ENCODE peak calls at places on chromosomes 7 and 10, in four cellular contexts. S is ascending aorta, H is heart right ventricle, D is hepatocyte. N is an unnamed sample.

GRCh38 chr7:141039366-141039765 is 24.6 kb upstream of the MRPS33 start:
- DNase-seq in S (no peak), H (no peak), D (no peak), N (no peak)

GRCh38 chr7:28542410-28542809 is 130.1 kb downstream of the CREB5 start:
- DNase-seq in S (no peak), H (no peak), D (no peak), N (no peak)

GRCh38 chr10:43410345-43410744 is 1.4 kb upstream of the HNRNPF start:
- DNase-seq in S (peak; percentile 58), H (no peak), D (no peak), N (no peak)

GRCh38 chr7:30474485-30474884 is 4.1 kb downstream of the NOD1 start:
- DNase-seq in S (peak; percentile 56), H (no peak), D (no peak), N (no peak)

GRCh38 chr7:155292680-155293226 is 4.9 kb upstream of the INSIG1 start:
- DNase-seq in S (peak; percentile 50), H (no peak), D (no peak), N (no peak)

GRCh38 chr10:102399217-102400021 is 3.9 kb downstream of the NFKB2 start:
- DNase-seq in S (peak; percentile 94), H (peak; percentile 86), D (peak; percentile 94), N (peak; percentile 76)

GRCh38 chr7:142864980-142865747 is 10.3 kb downstream of the EPHB6 start:
- DNase-seq in S (no peak), H (no peak), D (no peak), N (no peak)

GRCh38 chr7:140509789-140510188 is 30.5 kb upstream of the MKRN1 start:
- DNase-seq in S (no peak), H (no peak), D (no peak), N (no peak)

GRCh38 chr7:27154901-27155815 is 1.3 kb downstream of the HOXA7 start:
- DNase-seq in S (peak; percentile 64), H (no peak), D (no peak), N (no peak)

GRCh38 chr10:123857616-123858015 is 34.0 kb downstream of the CPXM2 start:
- DNase-seq in S (peak; percentile 61), H (no peak), D (no peak), N (no peak)

GRCh38 chr10:16116404-16117304 is 256.3 kb upstream of the MINDY3 start:
- DNase-seq in S (no peak), H (peak; percentile 6), D (peak; percentile 54), N (no peak)

GRCh38 chr10:60719721-60720120 is 58.6 kb upstream of the CDK1 start:
- DNase-seq in S (no peak), H (no peak), D (no peak), N (no peak)

GRCh38 chr7:137655804-137656203 is 191.0 kb downstream of the DGKI start:
- DNase-seq in S (no peak), H (no peak), D (no peak), N (no peak)

GRCh38 chr7:71236488-71237179 is 104.7 kb downstream of the GALNT17 start:
- DNase-seq in S (no peak), H (no peak), D (no peak), N (no peak)

GRCh38 chr10:88343761-88344484 is 239.2 kb downstream of the RNLS start:
- DNase-seq in S (no peak), H (no peak), D (no peak), N (no peak)

GRCh38 chr10:93457511-93457910 is 24.6 kb downstream of the MYOF start:
- DNase-seq in S (no peak), H (no peak), D (no peak), N (no peak)

GRCh38 chr10:93461124-93461806 is 20.9 kb downstream of the MYOF start:
- DNase-seq in S (no peak), H (no peak), D (no peak), N (no peak)

GRCh38 chr10:93461807-93462178 is 20.3 kb downstream of the MYOF start:
- DNase-seq in S (no peak), H (no peak), D (no peak), N (no peak)

GRCh38 chr10:93456480-93456879 is 25.7 kb downstream of the MYOF start:
- DNase-seq in S (no peak), H (no peak), D (no peak), N (no peak)

GRCh38 chr10:93458821-93459257 is 23.3 kb downstream of the MYOF start:
- DNase-seq in S (peak; percentile 96), H (peak; percentile 59), D (peak; percentile 92), N (peak; percentile 90)
- H3K4me1 ChIP-seq in S (peaks cover 58% of the 10 kb centered on the region), H (peaks cover 53% of the 10 kb centered on the region), D (peaks cover 37% of the 10 kb centered on the region), N (peaks cover 65% of the 10 kb centered on the region)

DNA sequence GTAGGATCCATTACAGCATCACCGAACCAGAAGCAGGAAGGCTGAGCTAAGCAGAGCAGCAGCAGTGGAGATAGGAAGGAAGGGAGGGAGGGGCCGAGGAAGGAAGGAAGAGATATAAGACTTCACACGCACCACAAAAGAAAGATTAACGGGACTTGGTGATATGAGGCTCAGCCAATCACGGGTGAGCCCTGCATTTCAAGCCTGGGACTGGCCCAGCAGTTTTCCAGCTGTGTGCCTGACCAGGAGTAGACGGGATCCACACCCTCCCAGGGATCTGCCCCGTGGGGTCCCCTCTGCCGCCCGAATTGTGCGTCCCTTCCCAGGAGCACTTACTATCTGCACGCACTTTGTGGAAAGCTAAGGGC is 16.2 kb downstream of the ATG9B start:
- DNase-seq in S (no peak), H (peak; percentile 56), D (no peak), N (no peak)
- H3K4me3 ChIP-seq in S (no peak overlapping the region), H (peak overlapping the region; percentile 41), D (no peak overlapping the region), N (no peak overlapping the region)

GRCh38 chr10:62818426-62819011 is 2.4 kb upstream of the EGR2 start:
- DNase-seq in S (no peak), H (peak; percentile 28), D (peak; percentile 59), N (no peak)
- TF ChIP-seq CTCF in S (no peak), H (no peak), D (peak; percentile 6), N (no peak)

GRCh38 chr10:87090779-87091178 is 3.9 kb downstream of the GLUD1 start:
- DNase-seq in S (no peak), H (no peak), D (no peak), N (no peak)

GRCh38 chr10:87093461-87094372 is 926 bp downstream of the GLUD1 start:
- DNase-seq in S (peak; percentile 89), H (peak; percentile 64), D (peak; percentile 58), N (peak; percentile 70)

GRCh38 chr10:87092861-87093460 is 1.7 kb downstream of the GLUD1 start:
- DNase-seq in S (no peak), H (no peak), D (peak; percentile 74), N (peak; percentile 67)

GRCh38 chr10:87094373-87095240 is at the start of the genes GLUD1 and SHLD2:
- DNase-seq in S (peak; percentile 97), H (peak; percentile 91), D (peak; percentile 96), N (peak; percentile 97)

DNA sequence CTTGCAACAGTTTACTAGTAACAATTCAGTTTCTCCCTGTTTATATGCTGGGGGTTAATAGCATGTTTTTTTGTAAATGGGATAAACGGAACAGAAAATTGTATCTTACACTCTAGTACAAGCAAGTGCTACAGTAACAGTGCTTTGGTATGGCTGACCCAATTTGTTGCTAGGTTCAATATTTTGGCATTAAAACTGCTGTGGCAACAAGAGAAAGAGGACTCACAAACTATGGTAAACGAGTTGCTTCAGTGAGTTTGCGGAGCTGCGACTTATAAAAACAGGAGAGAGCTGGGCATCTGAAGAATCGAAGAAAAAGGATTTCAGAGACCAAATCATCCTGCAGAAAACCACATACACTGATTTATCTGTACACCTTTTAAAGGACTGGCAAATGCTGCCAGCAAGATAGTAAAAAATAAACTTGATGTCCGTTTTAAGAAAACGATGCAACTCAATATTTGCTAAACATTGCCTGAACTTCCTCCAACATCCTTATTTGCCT is 2.2 kb downstream of the GLUD1 start:
- DNase-seq in S (no peak), H (no peak), D (peak; percentile 15), N (no peak)
- H3K4me1 ChIP-seq in S (peaks cover 34% of the 10 kb centered on the region), H (peaks cover 72% of the 10 kb centered on the region), D (peaks cover 36% of the 10 kb centered on the region), N (peaks cover 37% of the 10 kb centered on the region)

GRCh38 chr7:17460665-17461064 is 162.2 kb downstream of the AHR start:
- DNase-seq in S (no peak), H (no peak), D (no peak), N (no peak)

GRCh38 chr7:17462059-17462695 is 163.7 kb downstream of the AHR start:
- DNase-seq in S (no peak), H (no peak), D (no peak), N (peak; percentile 18)

GRCh38 chr7:17463511-17464085 is 165.1 kb downstream of the AHR start:
- DNase-seq in S (no peak), H (no peak), D (no peak), N (no peak)

DNA sequence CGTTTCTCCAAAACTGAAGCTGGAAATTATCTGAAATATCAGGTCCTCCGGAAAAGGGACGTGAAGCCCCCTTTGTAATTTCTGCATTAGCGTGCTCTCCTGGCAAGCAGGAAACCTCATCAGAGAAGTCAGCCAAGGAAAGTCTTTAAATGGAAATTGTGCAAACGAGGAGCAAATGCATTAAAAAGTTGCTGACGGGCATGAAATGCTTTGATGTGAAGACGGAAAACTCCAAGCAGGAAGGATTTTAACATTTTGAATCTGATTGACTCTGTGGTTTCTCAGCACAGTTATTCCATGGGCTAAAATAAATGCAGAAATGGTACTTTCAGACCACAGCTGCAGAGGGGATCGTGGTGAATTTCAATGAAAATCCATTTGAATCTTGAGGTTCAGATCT is 167.7 kb downstream of the AHR start:
- DNase-seq in S (no peak), H (no peak), D (no peak), N (no peak)
- H3K4me3 ChIP-seq in S (no peak overlapping the region), H (no peak overlapping the region), D (no peak overlapping the region), N (no peak overlapping the region)

GRCh38 chr10:34081948-34082347 is 733.1 kb downstream of the PARD3 start:
- DNase-seq in S (no peak), H (no peak), D (no peak), N (no peak)
- TF ChIP-seq CTCF in S (no peak), H (no peak), D (no peak), N (peak; percentile 24)

DNA sequence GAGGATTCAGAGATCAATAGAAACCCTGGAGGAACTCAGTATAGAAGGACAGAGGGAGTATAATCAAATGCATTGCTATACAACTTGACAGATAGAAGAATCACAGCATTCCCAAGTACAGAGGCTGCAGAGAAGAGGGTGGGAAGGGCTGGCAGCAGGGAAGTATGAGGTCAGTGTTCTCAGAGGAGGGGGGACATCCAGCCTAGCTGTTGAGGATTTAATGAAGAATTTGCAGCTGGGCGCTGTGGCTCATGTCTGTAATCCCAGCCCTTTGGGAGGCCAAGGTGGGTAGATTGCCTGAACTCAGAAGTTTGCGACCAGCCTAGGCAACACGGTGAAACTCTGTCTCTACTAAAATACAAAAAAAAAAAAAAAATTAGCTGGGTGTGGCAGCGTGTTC is 76.0 kb downstream of the CCNY start:
- DNase-seq in S (no peak), H (no peak), D (no peak), N (no peak)
- H3K4me1 ChIP-seq in S (peaks cover 9% of the 10 kb centered on the region), H (peaks cover 70% of the 10 kb centered on the region), D (no peaks in the 10 kb centered on the region), N (peaks cover 30% of the 10 kb centered on the region)

N was measured in Caco-2.